ENCODE peak calls at places on chromosomes 13 and 19, in nine cellular contexts. One of them, this sample, is unnamed.

GRCh38 chr19:13267889-13268288 is 117.7 kb downstream of the IER2 start:
- DNase-seq in fibroblast of lung: no peak
- DNase-seq in breast epithelium: no peak
- DNase-seq in CD4-positive, alpha-beta memory T cell: no peak
- DNase-seq in uterus: no peak
- DNase-seq in CD4-positive, CD25-positive, alpha-beta regulatory T cell: no peak
- DNase-seq in IMR-90: peak; percentile 51
- DNase-seq in thoracic aorta: no peak
- DNase-seq in colonic mucosa: no peak
- DNase-seq in this sample: no peak

GRCh38 chr13:49292742-49293498 is 45.2 kb downstream of the CDADC1 start:
- DNase-seq in CD4-positive, alpha-beta memory T cell: no peak
- DNase-seq in uterus: no peak
- DNase-seq in CD4-positive, CD25-positive, alpha-beta regulatory T cell: no peak
- DNase-seq in fibroblast of lung: peak; percentile 80
- DNase-seq in colonic mucosa: no peak
- DNase-seq in breast epithelium: no peak
- DNase-seq in IMR-90: peak; percentile 96
- DNase-seq in thoracic aorta: peak; percentile 82
- DNase-seq in this sample: peak; percentile 62

GRCh38 chr19:58037927-58038687 is 4.3 kb downstream of the ZSCAN1 start:
- DNase-seq in fibroblast of lung: no peak
- DNase-seq in IMR-90: no peak
- DNase-seq in thoracic aorta: no peak
- DNase-seq in colonic mucosa: no peak
- DNase-seq in CD4-positive, alpha-beta memory T cell: no peak
- DNase-seq in CD4-positive, CD25-positive, alpha-beta regulatory T cell: no peak
- DNase-seq in breast epithelium: no peak
- DNase-seq in uterus: no peak
- DNase-seq in this sample: peak; percentile 12

GRCh38 chr19:32336259-32337111 is 8.9 kb upstream of the ZNF507 start:
- DNase-seq in fibroblast of lung: no peak
- DNase-seq in thoracic aorta: no peak
- DNase-seq in uterus: peak; percentile 49
- DNase-seq in CD4-positive, alpha-beta memory T cell: no peak
- DNase-seq in CD4-positive, CD25-positive, alpha-beta regulatory T cell: no peak
- DNase-seq in colonic mucosa: no peak
- DNase-seq in breast epithelium: no peak
- DNase-seq in IMR-90: peak; percentile 59
- DNase-seq in this sample: peak; percentile 88

GRCh38 chr13:38661276-38661675 is 25.6 kb upstream of the FREM2 start:
- DNase-seq in fibroblast of lung: peak; percentile 38
- DNase-seq in colonic mucosa: no peak
- DNase-seq in CD4-positive, alpha-beta memory T cell: no peak
- DNase-seq in IMR-90: no peak
- DNase-seq in breast epithelium: no peak
- DNase-seq in thoracic aorta: no peak
- DNase-seq in uterus: no peak
- DNase-seq in CD4-positive, CD25-positive, alpha-beta regulatory T cell: no peak
- DNase-seq in this sample: peak; percentile 36

GRCh38 chr19:5637971-5638370 is 15.1 kb downstream of the SAFB start:
- DNase-seq in thoracic aorta: no peak
- DNase-seq in breast epithelium: no peak
- DNase-seq in colonic mucosa: no peak
- DNase-seq in CD4-positive, alpha-beta memory T cell: no peak
- DNase-seq in IMR-90: peak; percentile 34
- DNase-seq in uterus: no peak
- DNase-seq in fibroblast of lung: peak; percentile 10
- DNase-seq in CD4-positive, CD25-positive, alpha-beta regulatory T cell: no peak
- DNase-seq in this sample: no peak

GRCh38 chr13:24074687-24075086 is 85.8 kb upstream of the SPATA13 start:
- DNase-seq in breast epithelium: no peak
- DNase-seq in fibroblast of lung: no peak
- DNase-seq in CD4-positive, alpha-beta memory T cell: no peak
- DNase-seq in colonic mucosa: peak; percentile 57
- DNase-seq in IMR-90: no peak
- DNase-seq in CD4-positive, CD25-positive, alpha-beta regulatory T cell: no peak
- DNase-seq in thoracic aorta: no peak
- DNase-seq in uterus: no peak
- DNase-seq in this sample: no peak

GRCh38 chr19:38740932-38741331 is 3.3 kb downstream of the CAPN12 start:
- DNase-seq in uterus: no peak
- DNase-seq in CD4-positive, CD25-positive, alpha-beta regulatory T cell: no peak
- DNase-seq in CD4-positive, alpha-beta memory T cell: no peak
- DNase-seq in IMR-90: no peak
- DNase-seq in breast epithelium: no peak
- DNase-seq in colonic mucosa: no peak
- DNase-seq in thoracic aorta: no peak
- DNase-seq in fibroblast of lung: no peak
- DNase-seq in this sample: no peak

GRCh38 chr19:5913739-5914357 is at the start of gene CAPS:
- DNase-seq in CD4-positive, CD25-positive, alpha-beta regulatory T cell: no peak
- DNase-seq in breast epithelium: peak; percentile 37
- DNase-seq in fibroblast of lung: peak; percentile 64
- DNase-seq in CD4-positive, alpha-beta memory T cell: no peak
- DNase-seq in IMR-90: peak; percentile 23
- DNase-seq in colonic mucosa: peak; percentile 76
- DNase-seq in uterus: no peak
- DNase-seq in thoracic aorta: no peak
- DNase-seq in this sample: no peak

GRCh38 chr19:56377105-56377924 is 16.0 kb downstream of the ZNF582 start:
- DNase-seq in colonic mucosa: no peak
- DNase-seq in CD4-positive, alpha-beta memory T cell: no peak
- DNase-seq in uterus: no peak
- DNase-seq in thoracic aorta: no peak
- DNase-seq in IMR-90: no peak
- DNase-seq in fibroblast of lung: peak; percentile 45
- DNase-seq in CD4-positive, CD25-positive, alpha-beta regulatory T cell: no peak
- DNase-seq in breast epithelium: no peak
- DNase-seq in this sample: no peak

GRCh38 chr13:39602614-39603366 is at the start of gene LHFPL6:
- DNase-seq in fibroblast of lung: peak; percentile 83
- DNase-seq in colonic mucosa: peak; percentile 73
- DNase-seq in CD4-positive, alpha-beta memory T cell: peak; percentile 37
- DNase-seq in CD4-positive, CD25-positive, alpha-beta regulatory T cell: peak; percentile 45
- DNase-seq in thoracic aorta: peak; percentile 64
- DNase-seq in uterus: peak; percentile 86
- DNase-seq in IMR-90: peak; percentile 77
- DNase-seq in breast epithelium: peak; percentile 66
- DNase-seq in this sample: peak; percentile 87

GRCh38 chr19:50371914-50372475 is 4.3 kb upstream of the NR1H2 start:
- DNase-seq in thoracic aorta: no peak
- DNase-seq in CD4-positive, alpha-beta memory T cell: no peak
- DNase-seq in CD4-positive, CD25-positive, alpha-beta regulatory T cell: no peak
- DNase-seq in uterus: no peak
- DNase-seq in colonic mucosa: no peak
- DNase-seq in breast epithelium: no peak
- DNase-seq in fibroblast of lung: no peak
- DNase-seq in IMR-90: no peak
- DNase-seq in this sample: no peak

GRCh38 chr19:45145270-45146189 is 15.3 kb downstream of the NKPD1 start:
- DNase-seq in breast epithelium: no peak
- DNase-seq in CD4-positive, CD25-positive, alpha-beta regulatory T cell: no peak
- DNase-seq in colonic mucosa: no peak
- DNase-seq in thoracic aorta: no peak
- DNase-seq in fibroblast of lung: no peak
- DNase-seq in CD4-positive, alpha-beta memory T cell: no peak
- DNase-seq in IMR-90: no peak
- DNase-seq in uterus: no peak
- DNase-seq in this sample: no peak

GRCh38 chr13:45179428-45179827 is 21.4 kb downstream of the KCTD4 start:
- DNase-seq in uterus: no peak
- DNase-seq in CD4-positive, CD25-positive, alpha-beta regulatory T cell: no peak
- DNase-seq in CD4-positive, alpha-beta memory T cell: no peak
- DNase-seq in breast epithelium: no peak
- DNase-seq in IMR-90: peak; percentile 63
- DNase-seq in thoracic aorta: no peak
- DNase-seq in colonic mucosa: peak; percentile 40
- DNase-seq in fibroblast of lung: peak; percentile 81
- DNase-seq in this sample: no peak

GRCh38 chr13:51233117-51233826 is 11.1 kb downstream of the FAM124A start:
- DNase-seq in fibroblast of lung: no peak
- DNase-seq in CD4-positive, CD25-positive, alpha-beta regulatory T cell: no peak
- DNase-seq in CD4-positive, alpha-beta memory T cell: no peak
- DNase-seq in thoracic aorta: no peak
- DNase-seq in uterus: no peak
- DNase-seq in IMR-90: no peak
- DNase-seq in colonic mucosa: no peak
- DNase-seq in breast epithelium: no peak
- DNase-seq in this sample: no peak

GRCh38 chr13:51237887-51238286 is 15.7 kb downstream of the FAM124A start:
- DNase-seq in CD4-positive, alpha-beta memory T cell: no peak
- DNase-seq in thoracic aorta: no peak
- DNase-seq in uterus: no peak
- DNase-seq in colonic mucosa: no peak
- DNase-seq in IMR-90: no peak
- DNase-seq in fibroblast of lung: no peak
- DNase-seq in CD4-positive, CD25-positive, alpha-beta regulatory T cell: no peak
- DNase-seq in breast epithelium: no peak
- DNase-seq in this sample: no peak

GRCh38 chr13:51235186-51235585 is 13.0 kb downstream of the FAM124A start:
- DNase-seq in CD4-positive, CD25-positive, alpha-beta regulatory T cell: no peak
- DNase-seq in thoracic aorta: no peak
- DNase-seq in breast epithelium: no peak
- DNase-seq in uterus: no peak
- DNase-seq in colonic mucosa: no peak
- DNase-seq in IMR-90: no peak
- DNase-seq in CD4-positive, alpha-beta memory T cell: no peak
- DNase-seq in fibroblast of lung: no peak
- DNase-seq in this sample: no peak

GRCh38 chr13:51235756-51236564 is 13.8 kb downstream of the FAM124A start:
- DNase-seq in CD4-positive, alpha-beta memory T cell: no peak
- DNase-seq in uterus: no peak
- DNase-seq in breast epithelium: no peak
- DNase-seq in fibroblast of lung: no peak
- DNase-seq in IMR-90: no peak
- DNase-seq in CD4-positive, CD25-positive, alpha-beta regulatory T cell: no peak
- DNase-seq in thoracic aorta: no peak
- DNase-seq in colonic mucosa: no peak
- DNase-seq in this sample: no peak

GRCh38 chr13:51234676-51235075 is 12.5 kb downstream of the FAM124A start:
- DNase-seq in IMR-90: no peak
- DNase-seq in uterus: no peak
- DNase-seq in fibroblast of lung: no peak
- DNase-seq in colonic mucosa: no peak
- DNase-seq in CD4-positive, alpha-beta memory T cell: no peak
- DNase-seq in breast epithelium: no peak
- DNase-seq in thoracic aorta: no peak
- DNase-seq in CD4-positive, CD25-positive, alpha-beta regulatory T cell: no peak
- DNase-seq in this sample: no peak
- H3K4me1 ChIP-seq in IMR-90: peaks cover 2% of the 10 kb centered on the region
- H3K4me1 ChIP-seq in uterus: no peaks in the 10 kb centered on the region
- H3K4me1 ChIP-seq in fibroblast of lung: peaks cover 4% of the 10 kb centered on the region
- H3K4me1 ChIP-seq in colonic mucosa: no peaks in the 10 kb centered on the region
- H3K4me1 ChIP-seq in CD4-positive, alpha-beta memory T cell: no peaks in the 10 kb centered on the region
- H3K4me1 ChIP-seq in breast epithelium: no peaks in the 10 kb centered on the region
- H3K4me1 ChIP-seq in thoracic aorta: peaks cover 9% of the 10 kb centered on the region
- H3K4me1 ChIP-seq in CD4-positive, CD25-positive, alpha-beta regulatory T cell: no peaks in the 10 kb centered on the region
- H3K4me1 ChIP-seq in this sample: no peaks in the 10 kb centered on the region

GRCh38 chr19:18049390-18049789 is 37.3 kb downstream of the IL12RB1 start:
- DNase-seq in colonic mucosa: peak; percentile 82
- DNase-seq in uterus: peak; percentile 73
- DNase-seq in IMR-90: peak; percentile 25
- DNase-seq in CD4-positive, CD25-positive, alpha-beta regulatory T cell: no peak
- DNase-seq in fibroblast of lung: peak; percentile 33
- DNase-seq in breast epithelium: peak; percentile 64
- DNase-seq in thoracic aorta: peak; percentile 82
- DNase-seq in CD4-positive, alpha-beta memory T cell: no peak
- DNase-seq in this sample: no peak
- H3K27ac ChIP-seq in colonic mucosa: peak overlapping the region; percentile 49
- H3K27ac ChIP-seq in uterus: peak overlapping the region; percentile 76
- H3K27ac ChIP-seq in IMR-90: no peak overlapping the region
- H3K27ac ChIP-seq in CD4-positive, CD25-positive, alpha-beta regulatory T cell: no peak overlapping the region
- H3K27ac ChIP-seq in fibroblast of lung: no peak overlapping the region
- H3K27ac ChIP-seq in breast epithelium: peak overlapping the region; percentile 69
- H3K27ac ChIP-seq in thoracic aorta: peak overlapping the region; percentile 96
- H3K27ac ChIP-seq in CD4-positive, alpha-beta memory T cell: no peak overlapping the region
- H3K27ac ChIP-seq in this sample: no peak overlapping the region

GRCh38 chr19:46726551-46726950 is 9.6 kb upstream of the PRKD2 start:
- DNase-seq in fibroblast of lung: no peak
- DNase-seq in CD4-positive, CD25-positive, alpha-beta regulatory T cell: no peak
- DNase-seq in colonic mucosa: no peak
- DNase-seq in uterus: no peak
- DNase-seq in IMR-90: no peak
- DNase-seq in breast epithelium: no peak
- DNase-seq in CD4-positive, alpha-beta memory T cell: no peak
- DNase-seq in thoracic aorta: no peak
- DNase-seq in this sample: no peak
- H3K4me3 ChIP-seq in fibroblast of lung: no peak overlapping the region
- H3K4me3 ChIP-seq in CD4-positive, CD25-positive, alpha-beta regulatory T cell: no peak overlapping the region
- H3K4me3 ChIP-seq in colonic mucosa: no peak overlapping the region
- H3K4me3 ChIP-seq in uterus: no peak overlapping the region
- H3K4me3 ChIP-seq in IMR-90: no peak overlapping the region
- H3K4me3 ChIP-seq in breast epithelium: no peak overlapping the region
- H3K4me3 ChIP-seq in CD4-positive, alpha-beta memory T cell: no peak overlapping the region
- H3K4me3 ChIP-seq in thoracic aorta: no peak overlapping the region
- H3K4me3 ChIP-seq in this sample: no peak overlapping the region

GRCh38 chr13:18993884-18994660 is 187.6 kb downstream of the TUBA3C start:
- DNase-seq in CD4-positive, CD25-positive, alpha-beta regulatory T cell: no peak
- DNase-seq in breast epithelium: no peak
- DNase-seq in fibroblast of lung: no peak
- DNase-seq in thoracic aorta: no peak
- DNase-seq in IMR-90: no peak
- DNase-seq in uterus: no peak
- DNase-seq in colonic mucosa: no peak
- DNase-seq in CD4-positive, alpha-beta memory T cell: no peak
- DNase-seq in this sample: no peak

GRCh38 chr13:18998389-18998788 is 183.2 kb downstream of the TUBA3C start:
- DNase-seq in CD4-positive, CD25-positive, alpha-beta regulatory T cell: peak; percentile 39
- DNase-seq in breast epithelium: no peak
- DNase-seq in thoracic aorta: no peak
- DNase-seq in fibroblast of lung: no peak
- DNase-seq in uterus: no peak
- DNase-seq in CD4-positive, alpha-beta memory T cell: peak; percentile 39
- DNase-seq in IMR-90: no peak
- DNase-seq in colonic mucosa: no peak
- DNase-seq in this sample: no peak

GRCh38 chr13:18996221-18996620 is 185.4 kb downstream of the TUBA3C start:
- DNase-seq in uterus: no peak
- DNase-seq in IMR-90: no peak
- DNase-seq in CD4-positive, CD25-positive, alpha-beta regulatory T cell: no peak
- DNase-seq in thoracic aorta: no peak
- DNase-seq in breast epithelium: no peak
- DNase-seq in CD4-positive, alpha-beta memory T cell: no peak
- DNase-seq in fibroblast of lung: no peak
- DNase-seq in colonic mucosa: no peak
- DNase-seq in this sample: no peak

GRCh38 chr13:18995259-18995873 is 186.3 kb downstream of the TUBA3C start:
- DNase-seq in CD4-positive, alpha-beta memory T cell: no peak
- DNase-seq in colonic mucosa: no peak
- DNase-seq in uterus: no peak
- DNase-seq in IMR-90: no peak
- DNase-seq in breast epithelium: no peak
- DNase-seq in CD4-positive, CD25-positive, alpha-beta regulatory T cell: no peak
- DNase-seq in fibroblast of lung: no peak
- DNase-seq in thoracic aorta: no peak
- DNase-seq in this sample: no peak

DNA sequence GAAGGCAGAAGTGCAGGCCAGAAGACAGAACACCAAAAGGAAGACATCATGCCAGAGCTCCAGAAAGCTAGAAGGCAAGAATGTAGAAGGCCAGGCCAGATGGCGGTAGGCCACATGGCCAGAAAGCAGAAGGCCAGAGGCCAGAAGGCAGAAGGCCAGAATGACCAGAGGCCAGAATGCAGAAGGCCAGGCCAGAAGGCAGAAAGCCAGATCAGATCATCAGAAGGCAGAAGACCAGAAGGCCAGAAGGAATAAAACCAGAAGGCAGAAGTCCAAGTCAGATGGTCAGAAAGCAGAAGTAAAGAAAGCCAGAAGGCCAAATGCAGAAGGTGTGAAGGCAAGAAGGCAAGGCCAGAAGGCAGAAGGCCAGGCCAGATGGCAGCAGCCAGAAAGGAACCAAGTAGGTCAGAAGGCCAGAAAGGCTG is 185.0 kb downstream of the TUBA3C start:
- DNase-seq in thoracic aorta: no peak
- DNase-seq in breast epithelium: no peak
- DNase-seq in CD4-positive, alpha-beta memory T cell: no peak
- DNase-seq in uterus: no peak
- DNase-seq in fibroblast of lung: no peak
- DNase-seq in colonic mucosa: no peak
- DNase-seq in CD4-positive, CD25-positive, alpha-beta regulatory T cell: no peak
- DNase-seq in IMR-90: no peak
- DNase-seq in this sample: no peak
- H3K4me1 ChIP-seq in thoracic aorta: peaks cover 29% of the 10 kb centered on the region
- H3K4me1 ChIP-seq in breast epithelium: no peaks in the 10 kb centered on the region
- H3K4me1 ChIP-seq in CD4-positive, alpha-beta memory T cell: peaks cover 9% of the 10 kb centered on the region
- H3K4me1 ChIP-seq in uterus: no peaks in the 10 kb centered on the region
- H3K4me1 ChIP-seq in fibroblast of lung: no peaks in the 10 kb centered on the region
- H3K4me1 ChIP-seq in colonic mucosa: no peaks in the 10 kb centered on the region
- H3K4me1 ChIP-seq in CD4-positive, CD25-positive, alpha-beta regulatory T cell: no peaks in the 10 kb centered on the region
- H3K4me1 ChIP-seq in IMR-90: no peaks in the 10 kb centered on the region
- H3K4me1 ChIP-seq in this sample: no peaks in the 10 kb centered on the region